ENCODE peak calls at places on chromosomes 16 and 17, in seven cellular contexts. U is transverse colon, L is GM23248, W is activated T-cell treated with anti-CD3 and anti-CD28 coated beads for 48 hours, T is KG1, K is A549, J is EH. O is an unnamed sample.

GRCh38 chr16:88566158-88566557 is 4.0 kb upstream of the ZC3H18 start:
- DNase-seq in W (peak; percentile 78), T (no peak), U (no peak), L (peak; percentile 90), J (peak; percentile 61), K (no peak), O (peak; percentile 52)

GRCh38 chr17:44911133-44912001 is 3.9 kb downstream of the GFAP start:
- DNase-seq in K (peak; percentile 87), U (peak; percentile 72), W (peak; percentile 33), T (no peak), L (peak; percentile 73), J (peak; percentile 63), O (peak; percentile 57)

GRCh38 chr16:69494993-69495392 is 70.6 kb downstream of the CYB5B start:
- DNase-seq in J (no peak), U (peak; percentile 31), L (peak; percentile 37), W (peak; percentile 22), K (peak; percentile 45), T (no peak), O (peak; percentile 29)

GRCh38 chr17:4788807-4789700 is at the start of gene GLTPD2:
- DNase-seq in T (no peak), K (no peak), L (no peak), J (peak; percentile 10), W (no peak), U (peak; percentile 19), O (no peak)

GRCh38 chr16:84832488-84833141 is 12.8 kb downstream of the CRISPLD2 start:
- DNase-seq in K (no peak), U (peak; percentile 78), T (no peak), L (peak; percentile 99), J (peak; percentile 100), W (no peak), O (peak; percentile 66)

GRCh38 chr16:81094771-81095251 is 1.4 kb downstream of the GCSH start:
- DNase-seq in J (peak; percentile 13), U (no peak), W (no peak), K (no peak), T (no peak), L (peak; percentile 52), O (peak; percentile 43)

GRCh38 chr17:57856792-57857620 is 7.2 kb upstream of the MRPS23 start:
- DNase-seq in T (no peak), W (no peak), K (no peak), U (no peak), J (no peak), L (no peak), O (no peak)

GRCh38 chr17:33522623-33523022 is 229.5 kb upstream of the ASIC2 start:
- DNase-seq in L (no peak), U (no peak), T (no peak), K (no peak), J (no peak), W (no peak), O (no peak)